ENCODE peak calls at places on chromosomes 1 and 21, in ten cellular contexts. One of them, this sample, is unnamed.

GRCh38 chr1:226633541-226634155 is 85.1 kb downstream of the STUM start:
- DNase-seq in MCF 10A: no peak
- DNase-seq in stimulated activated CD4-positive, alpha-beta T cell treated with anti-CD3 and anti-CD28 coated beads, Interleukin-1b, Interleukin-23, amount 100 ng/mL, for 24 hours: no peak
- DNase-seq in AG10803: no peak
- DNase-seq in activated naive CD8-positive, alpha-beta T cell treated with anti-CD3 and anti-CD28 coated beads, Interleukin-2, amount 50 U/mL, for 24 hours: no peak
- DNase-seq in GM18507: no peak
- DNase-seq in stimulated activated CD8-positive, alpha-beta memory T cell treated with anti-CD3 and anti-CD28 coated beads, Interleukin-7, amount 100 ng/mL, for 1 hour: no peak
- DNase-seq in AG08395: no peak
- DNase-seq in HAP-1: peak
- DNase-seq in tibial artery: peak
- DNase-seq in this sample: no peak

GRCh38 chr21:42347601-42348327 is 3.0 kb downstream of the TFF2 start:
- DNase-seq in MCF 10A: no peak
- DNase-seq in stimulated activated CD4-positive, alpha-beta T cell treated with anti-CD3 and anti-CD28 coated beads, Interleukin-1b, Interleukin-23, amount 100 ng/mL, for 24 hours: no peak
- DNase-seq in AG10803: no peak
- DNase-seq in activated naive CD8-positive, alpha-beta T cell treated with anti-CD3 and anti-CD28 coated beads, Interleukin-2, amount 50 U/mL, for 24 hours: no peak
- DNase-seq in GM18507: no peak
- DNase-seq in stimulated activated CD8-positive, alpha-beta memory T cell treated with anti-CD3 and anti-CD28 coated beads, Interleukin-7, amount 100 ng/mL, for 1 hour: no peak
- DNase-seq in AG08395: no peak
- DNase-seq in HAP-1: no peak
- DNase-seq in tibial artery: no peak
- DNase-seq in this sample: no peak

GRCh38 chr21:37460196-37460595 is 93.6 kb downstream of the DYRK1A start:
- DNase-seq in MCF 10A: no peak
- DNase-seq in stimulated activated CD4-positive, alpha-beta T cell treated with anti-CD3 and anti-CD28 coated beads, Interleukin-1b, Interleukin-23, amount 100 ng/mL, for 24 hours: no peak
- DNase-seq in AG10803: no peak
- DNase-seq in activated naive CD8-positive, alpha-beta T cell treated with anti-CD3 and anti-CD28 coated beads, Interleukin-2, amount 50 U/mL, for 24 hours: no peak
- DNase-seq in GM18507: no peak
- DNase-seq in stimulated activated CD8-positive, alpha-beta memory T cell treated with anti-CD3 and anti-CD28 coated beads, Interleukin-7, amount 100 ng/mL, for 1 hour: no peak
- DNase-seq in AG08395: no peak
- DNase-seq in HAP-1: peak
- DNase-seq in tibial artery: no peak
- DNase-seq in this sample: no peak

GRCh38 chr1:34113887-34114286 is 51.1 kb downstream of the CSMD2 start:
- DNase-seq in MCF 10A: peak
- DNase-seq in stimulated activated CD4-positive, alpha-beta T cell treated with anti-CD3 and anti-CD28 coated beads, Interleukin-1b, Interleukin-23, amount 100 ng/mL, for 24 hours: no peak
- DNase-seq in AG10803: peak
- DNase-seq in activated naive CD8-positive, alpha-beta T cell treated with anti-CD3 and anti-CD28 coated beads, Interleukin-2, amount 50 U/mL, for 24 hours: no peak
- DNase-seq in GM18507: no peak
- DNase-seq in stimulated activated CD8-positive, alpha-beta memory T cell treated with anti-CD3 and anti-CD28 coated beads, Interleukin-7, amount 100 ng/mL, for 1 hour: no peak
- DNase-seq in AG08395: peak
- DNase-seq in HAP-1: peak
- DNase-seq in tibial artery: no peak
- DNase-seq in this sample: peak

GRCh38 chr1:53125623-53126360 is 16.6 kb downstream of the SLC1A7 start:
- DNase-seq in MCF 10A: no peak
- DNase-seq in stimulated activated CD4-positive, alpha-beta T cell treated with anti-CD3 and anti-CD28 coated beads, Interleukin-1b, Interleukin-23, amount 100 ng/mL, for 24 hours: no peak
- DNase-seq in AG10803: no peak
- DNase-seq in activated naive CD8-positive, alpha-beta T cell treated with anti-CD3 and anti-CD28 coated beads, Interleukin-2, amount 50 U/mL, for 24 hours: no peak
- DNase-seq in GM18507: no peak
- DNase-seq in stimulated activated CD8-positive, alpha-beta memory T cell treated with anti-CD3 and anti-CD28 coated beads, Interleukin-7, amount 100 ng/mL, for 1 hour: no peak
- DNase-seq in AG08395: no peak
- DNase-seq in HAP-1: no peak
- DNase-seq in tibial artery: no peak
- DNase-seq in this sample: no peak

GRCh38 chr1:159448181-159448580 is 8.7 kb downstream of the OR10J1 start:
- DNase-seq in MCF 10A: no peak
- DNase-seq in stimulated activated CD4-positive, alpha-beta T cell treated with anti-CD3 and anti-CD28 coated beads, Interleukin-1b, Interleukin-23, amount 100 ng/mL, for 24 hours: no peak
- DNase-seq in AG10803: no peak
- DNase-seq in activated naive CD8-positive, alpha-beta T cell treated with anti-CD3 and anti-CD28 coated beads, Interleukin-2, amount 50 U/mL, for 24 hours: no peak
- DNase-seq in GM18507: no peak
- DNase-seq in stimulated activated CD8-positive, alpha-beta memory T cell treated with anti-CD3 and anti-CD28 coated beads, Interleukin-7, amount 100 ng/mL, for 1 hour: no peak
- DNase-seq in AG08395: no peak
- DNase-seq in HAP-1: no peak
- DNase-seq in tibial artery: no peak
- DNase-seq in this sample: no peak

GRCh38 chr1:224747578-224747977 is 131.5 kb downstream of the CNIH3 start:
- DNase-seq in MCF 10A: peak
- DNase-seq in stimulated activated CD4-positive, alpha-beta T cell treated with anti-CD3 and anti-CD28 coated beads, Interleukin-1b, Interleukin-23, amount 100 ng/mL, for 24 hours: no peak
- DNase-seq in AG10803: peak
- DNase-seq in activated naive CD8-positive, alpha-beta T cell treated with anti-CD3 and anti-CD28 coated beads, Interleukin-2, amount 50 U/mL, for 24 hours: peak
- DNase-seq in GM18507: peak
- DNase-seq in stimulated activated CD8-positive, alpha-beta memory T cell treated with anti-CD3 and anti-CD28 coated beads, Interleukin-7, amount 100 ng/mL, for 1 hour: no peak
- DNase-seq in AG08395: peak
- DNase-seq in HAP-1: no peak
- DNase-seq in tibial artery: no peak
- DNase-seq in this sample: no peak

GRCh38 chr1:162003061-162003824 is 20.4 kb downstream of the OLFML2B start:
- DNase-seq in MCF 10A: peak
- DNase-seq in stimulated activated CD4-positive, alpha-beta T cell treated with anti-CD3 and anti-CD28 coated beads, Interleukin-1b, Interleukin-23, amount 100 ng/mL, for 24 hours: no peak
- DNase-seq in AG10803: peak
- DNase-seq in activated naive CD8-positive, alpha-beta T cell treated with anti-CD3 and anti-CD28 coated beads, Interleukin-2, amount 50 U/mL, for 24 hours: no peak
- DNase-seq in GM18507: no peak
- DNase-seq in stimulated activated CD8-positive, alpha-beta memory T cell treated with anti-CD3 and anti-CD28 coated beads, Interleukin-7, amount 100 ng/mL, for 1 hour: no peak
- DNase-seq in AG08395: peak
- DNase-seq in HAP-1: no peak
- DNase-seq in tibial artery: peak
- DNase-seq in this sample: no peak

GRCh38 chr1:173852105-173852504 is 15.7 kb downstream of the GAS5 start:
- DNase-seq in MCF 10A: no peak
- DNase-seq in stimulated activated CD4-positive, alpha-beta T cell treated with anti-CD3 and anti-CD28 coated beads, Interleukin-1b, Interleukin-23, amount 100 ng/mL, for 24 hours: no peak
- DNase-seq in AG10803: no peak
- DNase-seq in activated naive CD8-positive, alpha-beta T cell treated with anti-CD3 and anti-CD28 coated beads, Interleukin-2, amount 50 U/mL, for 24 hours: no peak
- DNase-seq in GM18507: no peak
- DNase-seq in stimulated activated CD8-positive, alpha-beta memory T cell treated with anti-CD3 and anti-CD28 coated beads, Interleukin-7, amount 100 ng/mL, for 1 hour: no peak
- DNase-seq in AG08395: no peak
- DNase-seq in HAP-1: no peak
- DNase-seq in tibial artery: no peak
- DNase-seq in this sample: no peak

GRCh38 chr1:69697343-69697742 is 129.6 kb downstream of the LRRC7 start:
- DNase-seq in MCF 10A: no peak
- DNase-seq in stimulated activated CD4-positive, alpha-beta T cell treated with anti-CD3 and anti-CD28 coated beads, Interleukin-1b, Interleukin-23, amount 100 ng/mL, for 24 hours: no peak
- DNase-seq in AG10803: no peak
- DNase-seq in activated naive CD8-positive, alpha-beta T cell treated with anti-CD3 and anti-CD28 coated beads, Interleukin-2, amount 50 U/mL, for 24 hours: no peak
- DNase-seq in GM18507: no peak
- DNase-seq in stimulated activated CD8-positive, alpha-beta memory T cell treated with anti-CD3 and anti-CD28 coated beads, Interleukin-7, amount 100 ng/mL, for 1 hour: no peak
- DNase-seq in AG08395: no peak
- DNase-seq in HAP-1: no peak
- DNase-seq in tibial artery: no peak
- DNase-seq in this sample: no peak

GRCh38 chr1:76901158-76901767 is 34.0 kb downstream of the ST6GALNAC5 start:
- DNase-seq in MCF 10A: peak
- DNase-seq in stimulated activated CD4-positive, alpha-beta T cell treated with anti-CD3 and anti-CD28 coated beads, Interleukin-1b, Interleukin-23, amount 100 ng/mL, for 24 hours: no peak
- DNase-seq in AG10803: peak
- DNase-seq in activated naive CD8-positive, alpha-beta T cell treated with anti-CD3 and anti-CD28 coated beads, Interleukin-2, amount 50 U/mL, for 24 hours: peak
- DNase-seq in GM18507: peak
- DNase-seq in stimulated activated CD8-positive, alpha-beta memory T cell treated with anti-CD3 and anti-CD28 coated beads, Interleukin-7, amount 100 ng/mL, for 1 hour: no peak
- DNase-seq in AG08395: peak
- DNase-seq in HAP-1: peak
- DNase-seq in tibial artery: no peak
- DNase-seq in this sample: no peak

GRCh38 chr1:150578278-150579109 is 916 bp downstream of the MCL1 start:
- DNase-seq in MCF 10A: peak
- DNase-seq in stimulated activated CD4-positive, alpha-beta T cell treated with anti-CD3 and anti-CD28 coated beads, Interleukin-1b, Interleukin-23, amount 100 ng/mL, for 24 hours: no peak
- DNase-seq in AG10803: peak
- DNase-seq in activated naive CD8-positive, alpha-beta T cell treated with anti-CD3 and anti-CD28 coated beads, Interleukin-2, amount 50 U/mL, for 24 hours: peak
- DNase-seq in GM18507: no peak
- DNase-seq in stimulated activated CD8-positive, alpha-beta memory T cell treated with anti-CD3 and anti-CD28 coated beads, Interleukin-7, amount 100 ng/mL, for 1 hour: no peak
- DNase-seq in AG08395: peak
- DNase-seq in HAP-1: peak
- DNase-seq in tibial artery: peak
- DNase-seq in this sample: peak

GRCh38 chr1:24898152-24898908 is 31.7 kb downstream of the RUNX3 start:
- DNase-seq in MCF 10A: peak
- DNase-seq in stimulated activated CD4-positive, alpha-beta T cell treated with anti-CD3 and anti-CD28 coated beads, Interleukin-1b, Interleukin-23, amount 100 ng/mL, for 24 hours: no peak
- DNase-seq in AG10803: peak
- DNase-seq in activated naive CD8-positive, alpha-beta T cell treated with anti-CD3 and anti-CD28 coated beads, Interleukin-2, amount 50 U/mL, for 24 hours: peak
- DNase-seq in GM18507: peak
- DNase-seq in stimulated activated CD8-positive, alpha-beta memory T cell treated with anti-CD3 and anti-CD28 coated beads, Interleukin-7, amount 100 ng/mL, for 1 hour: no peak
- DNase-seq in AG08395: peak
- DNase-seq in HAP-1: peak
- DNase-seq in tibial artery: peak
- DNase-seq in this sample: no peak

GRCh38 chr1:49765034-49765433 is 258.7 kb downstream of the AGBL4 start:
- DNase-seq in MCF 10A: peak
- DNase-seq in stimulated activated CD4-positive, alpha-beta T cell treated with anti-CD3 and anti-CD28 coated beads, Interleukin-1b, Interleukin-23, amount 100 ng/mL, for 24 hours: no peak
- DNase-seq in AG10803: no peak
- DNase-seq in activated naive CD8-positive, alpha-beta T cell treated with anti-CD3 and anti-CD28 coated beads, Interleukin-2, amount 50 U/mL, for 24 hours: no peak
- DNase-seq in GM18507: no peak
- DNase-seq in stimulated activated CD8-positive, alpha-beta memory T cell treated with anti-CD3 and anti-CD28 coated beads, Interleukin-7, amount 100 ng/mL, for 1 hour: no peak
- DNase-seq in AG08395: no peak
- DNase-seq in HAP-1: no peak
- DNase-seq in tibial artery: no peak
- DNase-seq in this sample: no peak

GRCh38 chr1:1292851-1293250 is 12.6 kb downstream of the SCNN1D start:
- DNase-seq in MCF 10A: no peak
- DNase-seq in stimulated activated CD4-positive, alpha-beta T cell treated with anti-CD3 and anti-CD28 coated beads, Interleukin-1b, Interleukin-23, amount 100 ng/mL, for 24 hours: no peak
- DNase-seq in AG10803: no peak
- DNase-seq in activated naive CD8-positive, alpha-beta T cell treated with anti-CD3 and anti-CD28 coated beads, Interleukin-2, amount 50 U/mL, for 24 hours: no peak
- DNase-seq in GM18507: no peak
- DNase-seq in stimulated activated CD8-positive, alpha-beta memory T cell treated with anti-CD3 and anti-CD28 coated beads, Interleukin-7, amount 100 ng/mL, for 1 hour: no peak
- DNase-seq in AG08395: no peak
- DNase-seq in HAP-1: no peak
- DNase-seq in tibial artery: no peak
- DNase-seq in this sample: no peak

GRCh38 chr1:171590022-171590421 is 32.0 kb upstream of the MYOCOS start:
- DNase-seq in MCF 10A: no peak
- DNase-seq in stimulated activated CD4-positive, alpha-beta T cell treated with anti-CD3 and anti-CD28 coated beads, Interleukin-1b, Interleukin-23, amount 100 ng/mL, for 24 hours: no peak
- DNase-seq in AG10803: no peak
- DNase-seq in activated naive CD8-positive, alpha-beta T cell treated with anti-CD3 and anti-CD28 coated beads, Interleukin-2, amount 50 U/mL, for 24 hours: no peak
- DNase-seq in GM18507: no peak
- DNase-seq in stimulated activated CD8-positive, alpha-beta memory T cell treated with anti-CD3 and anti-CD28 coated beads, Interleukin-7, amount 100 ng/mL, for 1 hour: no peak
- DNase-seq in AG08395: peak
- DNase-seq in HAP-1: no peak
- DNase-seq in tibial artery: no peak
- DNase-seq in this sample: no peak

GRCh38 chr21:39196310-39196709 is 13.1 kb upstream of the PSMG1 start:
- DNase-seq in MCF 10A: no peak
- DNase-seq in stimulated activated CD4-positive, alpha-beta T cell treated with anti-CD3 and anti-CD28 coated beads, Interleukin-1b, Interleukin-23, amount 100 ng/mL, for 24 hours: no peak
- DNase-seq in AG10803: no peak
- DNase-seq in activated naive CD8-positive, alpha-beta T cell treated with anti-CD3 and anti-CD28 coated beads, Interleukin-2, amount 50 U/mL, for 24 hours: no peak
- DNase-seq in GM18507: no peak
- DNase-seq in stimulated activated CD8-positive, alpha-beta memory T cell treated with anti-CD3 and anti-CD28 coated beads, Interleukin-7, amount 100 ng/mL, for 1 hour: no peak
- DNase-seq in AG08395: no peak
- DNase-seq in HAP-1: no peak
- DNase-seq in tibial artery: no peak
- DNase-seq in this sample: no peak

GRCh38 chr1:93324486-93325464 is 20.9 kb upstream of the DR1 start:
- DNase-seq in MCF 10A: peak
- DNase-seq in stimulated activated CD4-positive, alpha-beta T cell treated with anti-CD3 and anti-CD28 coated beads, Interleukin-1b, Interleukin-23, amount 100 ng/mL, for 24 hours: no peak
- DNase-seq in AG10803: peak
- DNase-seq in activated naive CD8-positive, alpha-beta T cell treated with anti-CD3 and anti-CD28 coated beads, Interleukin-2, amount 50 U/mL, for 24 hours: no peak
- DNase-seq in GM18507: no peak
- DNase-seq in stimulated activated CD8-positive, alpha-beta memory T cell treated with anti-CD3 and anti-CD28 coated beads, Interleukin-7, amount 100 ng/mL, for 1 hour: no peak
- DNase-seq in AG08395: peak
- DNase-seq in HAP-1: no peak
- DNase-seq in tibial artery: no peak
- DNase-seq in this sample: no peak

GRCh38 chr1:56806804-56807203 is 12.4 kb downstream of the FYB2 start:
- DNase-seq in MCF 10A: no peak
- DNase-seq in stimulated activated CD4-positive, alpha-beta T cell treated with anti-CD3 and anti-CD28 coated beads, Interleukin-1b, Interleukin-23, amount 100 ng/mL, for 24 hours: no peak
- DNase-seq in AG10803: peak
- DNase-seq in activated naive CD8-positive, alpha-beta T cell treated with anti-CD3 and anti-CD28 coated beads, Interleukin-2, amount 50 U/mL, for 24 hours: no peak
- DNase-seq in GM18507: no peak
- DNase-seq in stimulated activated CD8-positive, alpha-beta memory T cell treated with anti-CD3 and anti-CD28 coated beads, Interleukin-7, amount 100 ng/mL, for 1 hour: no peak
- DNase-seq in AG08395: no peak
- DNase-seq in HAP-1: no peak
- DNase-seq in tibial artery: no peak
- DNase-seq in this sample: no peak

GRCh38 chr21:39575778-39576177 is 37.0 kb upstream of the B3GALT5 start:
- DNase-seq in MCF 10A: peak
- DNase-seq in stimulated activated CD4-positive, alpha-beta T cell treated with anti-CD3 and anti-CD28 coated beads, Interleukin-1b, Interleukin-23, amount 100 ng/mL, for 24 hours: no peak
- DNase-seq in AG10803: peak
- DNase-seq in activated naive CD8-positive, alpha-beta T cell treated with anti-CD3 and anti-CD28 coated beads, Interleukin-2, amount 50 U/mL, for 24 hours: no peak
- DNase-seq in GM18507: no peak
- DNase-seq in stimulated activated CD8-positive, alpha-beta memory T cell treated with anti-CD3 and anti-CD28 coated beads, Interleukin-7, amount 100 ng/mL, for 1 hour: no peak
- DNase-seq in AG08395: no peak
- DNase-seq in HAP-1: no peak
- DNase-seq in tibial artery: no peak
- DNase-seq in this sample: no peak